ENCODE peak calls at places on chromosomes 11 and 22, in four cellular contexts. One of them, this sample, is unnamed.
A peak's percentile ranks its signal among the peaks of the same experiment; 100 is the strongest.

GRCh38 chr11:119585038-119585666 is 143.8 kb downstream of the NECTIN1 start:
- DNase-seq in endothelial cell of umbilical vein: peak; percentile 28
- DNase-seq in HCT116: no peak
- DNase-seq in heart left ventricle: no peak
- DNase-seq in this sample: no peak

GRCh38 chr11:31882951-31883392 is 71.8 kb upstream of the PAX6 start:
- DNase-seq in endothelial cell of umbilical vein: no peak
- DNase-seq in HCT116: no peak
- DNase-seq in heart left ventricle: no peak
- DNase-seq in this sample: no peak

GRCh38 chr11:25484225-25484624 is 847.7 kb upstream of the ANO3 start:
- DNase-seq in endothelial cell of umbilical vein: no peak
- DNase-seq in HCT116: no peak
- DNase-seq in heart left ventricle: no peak
- DNase-seq in this sample: no peak

GRCh38 chr11:132131051-132131450 is 760.6 kb downstream of the NTM start:
- DNase-seq in endothelial cell of umbilical vein: peak; percentile 19
- DNase-seq in HCT116: no peak
- DNase-seq in heart left ventricle: no peak
- DNase-seq in this sample: no peak

GRCh38 chr11:87740513-87740912 is 434.7 kb downstream of the RAB38 start:
- DNase-seq in endothelial cell of umbilical vein: no peak
- DNase-seq in HCT116: no peak
- DNase-seq in heart left ventricle: no peak
- DNase-seq in this sample: no peak

GRCh38 chr22:42114721-42115120 is 15.9 kb downstream of the CYP2D6 start:
- DNase-seq in endothelial cell of umbilical vein: peak; percentile 41
- DNase-seq in HCT116: peak; percentile 26
- DNase-seq in heart left ventricle: no peak
- DNase-seq in this sample: peak; percentile 53

GRCh38 chr11:17779861-17780594 is 45.4 kb downstream of the KCNC1 start:
- DNase-seq in endothelial cell of umbilical vein: no peak
- DNase-seq in HCT116: no peak
- DNase-seq in heart left ventricle: no peak
- DNase-seq in this sample: no peak

GRCh38 chr11:102950622-102951081 is 4.9 kb downstream of the MMP13 start:
- DNase-seq in endothelial cell of umbilical vein: no peak
- DNase-seq in HCT116: no peak
- DNase-seq in heart left ventricle: no peak
- DNase-seq in this sample: no peak

GRCh38 chr11:39149214-39149613 is 2310.2 kb downstream of the LRRC4C start:
- DNase-seq in endothelial cell of umbilical vein: no peak
- DNase-seq in HCT116: no peak
- DNase-seq in heart left ventricle: no peak
- DNase-seq in this sample: no peak

GRCh38 chr22:26718905-26719304 is 61.5 kb downstream of the MIAT start:
- DNase-seq in endothelial cell of umbilical vein: peak; percentile 42
- DNase-seq in HCT116: no peak
- DNase-seq in heart left ventricle: no peak
- DNase-seq in this sample: no peak

GRCh38 chr11:119551726-119552510 is 128.9 kb upstream of the THY1 start:
- DNase-seq in endothelial cell of umbilical vein: no peak
- DNase-seq in HCT116: no peak
- DNase-seq in heart left ventricle: no peak
- DNase-seq in this sample: no peak

GRCh38 chr11:120867024-120867423 is 156.9 kb upstream of the TBCEL start:
- DNase-seq in endothelial cell of umbilical vein: no peak
- DNase-seq in HCT116: no peak
- DNase-seq in heart left ventricle: no peak
- DNase-seq in this sample: no peak

DNA sequence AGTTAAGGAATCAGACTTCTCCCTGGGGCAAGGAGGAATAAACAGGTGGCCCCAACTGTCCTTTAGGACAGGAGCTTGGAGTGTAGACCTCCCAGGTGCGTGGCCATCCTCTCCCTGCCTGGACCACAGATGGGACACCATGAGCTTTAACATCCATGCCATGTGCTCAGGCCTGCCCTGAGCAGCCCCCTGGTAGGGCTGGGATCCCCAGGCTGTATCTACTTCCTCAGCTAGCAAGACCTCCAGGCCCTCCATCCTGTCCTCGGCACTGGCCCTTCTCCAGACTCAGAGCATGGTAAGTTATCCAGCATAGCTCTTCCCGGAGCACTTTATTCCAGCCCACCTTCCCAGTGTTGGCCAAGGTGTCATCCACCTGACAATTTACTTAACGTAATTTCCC is 5.7 kb downstream of the CD6 start:
- DNase-seq in endothelial cell of umbilical vein: no peak
- DNase-seq in HCT116: no peak
- DNase-seq in heart left ventricle: no peak
- DNase-seq in this sample: no peak
- TF ChIP-seq POLR2A in endothelial cell of umbilical vein: no peak
- TF ChIP-seq POLR2A in HCT116: no peak
- TF ChIP-seq POLR2A in heart left ventricle: no peak
- TF ChIP-seq POLR2A in this sample: no peak

GRCh38 chr11:62542750-62543567 is 3.6 kb downstream of the AHNAK start:
- DNase-seq in endothelial cell of umbilical vein: peak; percentile 75
- DNase-seq in HCT116: peak; percentile 54
- DNase-seq in heart left ventricle: peak; percentile 87
- DNase-seq in this sample: peak; percentile 88

GRCh38 chr11:62539238-62539925 is 7.2 kb downstream of the AHNAK start:
- DNase-seq in endothelial cell of umbilical vein: peak; percentile 65
- DNase-seq in HCT116: no peak
- DNase-seq in heart left ventricle: peak; percentile 65
- DNase-seq in this sample: peak; percentile 86

GRCh38 chr11:62542111-62542745 is 4.4 kb downstream of the AHNAK start:
- DNase-seq in endothelial cell of umbilical vein: no peak
- DNase-seq in HCT116: no peak
- DNase-seq in heart left ventricle: no peak
- DNase-seq in this sample: no peak

GRCh38 chr11:62538470-62539237 is 8.0 kb downstream of the AHNAK start:
- DNase-seq in endothelial cell of umbilical vein: no peak
- DNase-seq in HCT116: no peak
- DNase-seq in heart left ventricle: no peak
- DNase-seq in this sample: no peak

DNA sequence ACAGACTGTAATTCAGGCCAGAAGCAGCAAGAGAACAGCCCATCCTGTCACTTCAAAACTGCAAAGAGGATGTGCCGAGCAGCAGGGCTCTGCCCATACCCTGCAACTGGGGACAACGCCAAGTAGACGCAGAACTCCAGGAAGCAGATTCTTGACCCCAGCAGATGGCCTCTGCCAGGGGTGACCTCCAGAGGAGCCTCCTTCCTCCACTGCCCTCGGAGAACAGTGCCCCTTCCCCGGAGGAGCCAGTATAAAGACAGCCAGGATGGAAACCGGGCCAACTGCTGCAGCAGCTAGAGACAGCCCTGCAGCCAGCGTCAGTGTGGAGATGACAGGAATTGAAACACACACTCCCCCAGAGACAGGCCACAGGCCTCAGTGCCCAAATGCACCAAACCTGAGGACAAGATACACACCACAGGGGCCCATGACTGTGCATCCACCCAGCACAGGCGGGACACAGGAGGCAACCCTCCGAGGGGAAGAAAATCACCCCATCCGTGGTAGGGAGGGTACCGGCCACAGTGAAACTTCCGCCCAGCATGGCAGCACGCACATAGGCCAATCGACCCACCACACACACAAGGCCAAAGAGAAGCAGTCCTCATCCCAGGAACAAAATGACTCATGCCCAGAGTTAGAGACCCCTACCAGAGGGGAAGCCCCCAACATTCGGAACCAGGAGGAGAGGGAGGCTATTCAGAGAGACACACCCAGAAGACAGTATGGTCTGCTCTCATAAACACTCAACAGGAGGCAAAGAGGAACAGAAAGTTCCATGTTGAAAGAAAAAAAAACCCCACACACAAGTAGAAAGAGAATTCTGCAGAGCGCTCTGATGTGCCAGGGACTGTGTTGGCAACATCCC is 5.6 kb downstream of the AHNAK start:
- DNase-seq in endothelial cell of umbilical vein: peak; percentile 60
- DNase-seq in HCT116: no peak
- DNase-seq in heart left ventricle: no peak
- DNase-seq in this sample: no peak
- TF ChIP-seq POLR2A in endothelial cell of umbilical vein: peak; percentile 18
- TF ChIP-seq POLR2A in HCT116: no peak
- TF ChIP-seq POLR2A in heart left ventricle: no peak
- TF ChIP-seq POLR2A in this sample: no peak

GRCh38 chr22:36466258-36466657 is 15.2 kb downstream of the TXN2 start:
- DNase-seq in endothelial cell of umbilical vein: no peak
- DNase-seq in HCT116: no peak
- DNase-seq in heart left ventricle: no peak
- DNase-seq in this sample: no peak

GRCh38 chr22:36464715-36465231 is 16.7 kb downstream of the TXN2 start:
- DNase-seq in endothelial cell of umbilical vein: no peak
- DNase-seq in HCT116: no peak
- DNase-seq in heart left ventricle: no peak
- DNase-seq in this sample: no peak

GRCh38 chr22:36467042-36467810 is 14.2 kb downstream of the TXN2 start:
- DNase-seq in endothelial cell of umbilical vein: no peak
- DNase-seq in HCT116: peak; percentile 46
- DNase-seq in heart left ventricle: peak; percentile 81
- DNase-seq in this sample: no peak

GRCh38 chr22:36463783-36464184 is 17.7 kb downstream of the TXN2 start:
- DNase-seq in endothelial cell of umbilical vein: peak; percentile 94
- DNase-seq in HCT116: no peak
- DNase-seq in heart left ventricle: peak; percentile 76
- DNase-seq in this sample: no peak

GRCh38 chr22:36465232-36466021 is 16.0 kb downstream of the TXN2 start:
- DNase-seq in endothelial cell of umbilical vein: peak; percentile 91
- DNase-seq in HCT116: peak; percentile 86
- DNase-seq in heart left ventricle: peak; percentile 87
- DNase-seq in this sample: no peak
- TF ChIP-seq POLR2A in endothelial cell of umbilical vein: no peak
- TF ChIP-seq POLR2A in HCT116: no peak
- TF ChIP-seq POLR2A in heart left ventricle: no peak
- TF ChIP-seq POLR2A in this sample: no peak

DNA sequence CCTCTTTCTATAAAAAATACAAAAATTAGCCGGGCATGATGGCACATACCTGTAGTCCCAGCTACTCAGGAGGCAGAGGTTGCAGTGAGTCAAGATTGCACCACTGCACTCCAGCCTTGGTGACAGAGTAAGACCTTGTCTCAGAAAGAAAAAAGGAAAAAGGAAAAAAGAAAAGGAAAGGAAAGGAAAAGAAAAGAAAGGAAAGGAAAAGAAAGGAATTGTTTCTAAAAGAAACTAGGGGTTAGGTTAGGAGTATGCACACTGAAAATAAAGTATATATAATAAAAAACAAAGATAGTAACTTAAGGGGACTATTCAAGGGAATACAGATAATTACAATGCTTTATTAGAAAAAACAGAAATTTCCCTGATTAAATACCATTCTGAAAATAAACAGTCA is 50.9 kb downstream of the TTC28 start:
- DNase-seq in endothelial cell of umbilical vein: no peak
- DNase-seq in HCT116: no peak
- DNase-seq in heart left ventricle: no peak
- DNase-seq in this sample: no peak
- TF ChIP-seq POLR2A in endothelial cell of umbilical vein: no peak
- TF ChIP-seq POLR2A in HCT116: no peak
- TF ChIP-seq POLR2A in heart left ventricle: no peak
- TF ChIP-seq POLR2A in this sample: no peak

DNA sequence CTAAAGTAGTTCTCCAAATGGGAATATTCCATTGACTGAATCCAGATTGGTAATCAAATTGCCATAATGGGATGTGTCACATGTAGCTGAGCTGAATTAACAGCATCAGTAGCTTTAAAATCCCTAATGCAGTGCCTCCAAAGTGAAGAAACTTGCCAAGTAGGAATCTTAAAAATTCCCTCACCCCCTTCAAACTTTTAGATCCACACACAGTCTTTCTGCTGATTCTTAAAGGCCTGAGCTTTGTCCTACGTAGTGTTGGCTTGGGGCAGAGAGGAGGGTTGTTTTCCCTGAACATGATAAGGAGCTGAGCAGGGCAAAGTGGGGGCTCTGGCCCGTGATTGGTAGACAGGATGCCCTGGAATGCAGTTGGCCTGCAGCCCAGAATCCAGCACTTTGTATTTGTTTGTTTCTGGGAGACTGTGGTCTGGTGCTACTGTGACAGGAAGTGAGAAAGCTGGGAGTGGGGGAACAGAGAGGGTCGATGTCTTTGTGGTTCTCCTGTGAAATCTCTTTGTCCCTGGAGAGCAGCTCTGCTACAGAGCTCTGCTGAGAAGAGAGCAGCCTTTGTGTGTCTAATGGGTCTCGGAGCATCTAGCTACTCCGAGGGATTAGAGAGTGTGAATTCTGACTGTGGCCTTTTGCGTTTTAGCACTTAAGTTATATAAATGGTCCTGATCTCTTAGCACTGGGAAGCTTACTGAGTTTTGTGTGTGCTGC is 16.9 kb downstream of the CTNND1 start:
- DNase-seq in endothelial cell of umbilical vein: peak; percentile 100
- DNase-seq in HCT116: peak; percentile 89
- DNase-seq in heart left ventricle: peak; percentile 92
- DNase-seq in this sample: no peak
- TF ChIP-seq POLR2A in endothelial cell of umbilical vein: peak; percentile 93
- TF ChIP-seq POLR2A in HCT116: no peak
- TF ChIP-seq POLR2A in heart left ventricle: no peak
- TF ChIP-seq POLR2A in this sample: no peak

GRCh38 chr11:2402106-2402505 is 1.6 kb downstream of the TSSC4 start:
- DNase-seq in endothelial cell of umbilical vein: no peak
- DNase-seq in HCT116: no peak
- DNase-seq in heart left ventricle: no peak
- DNase-seq in this sample: no peak
- TF ChIP-seq POLR2A in endothelial cell of umbilical vein: no peak
- TF ChIP-seq POLR2A in HCT116: no peak
- TF ChIP-seq POLR2A in heart left ventricle: no peak
- TF ChIP-seq POLR2A in this sample: no peak

GRCh38 chr11:69413015-69413801 is 68.3 kb upstream of the LINC01488 start:
- DNase-seq in endothelial cell of umbilical vein: no peak
- DNase-seq in HCT116: no peak
- DNase-seq in heart left ventricle: no peak
- DNase-seq in this sample: no peak

GRCh38 chr11:69406060-69406459 is 75.4 kb upstream of the LINC01488 start:
- DNase-seq in endothelial cell of umbilical vein: no peak
- DNase-seq in HCT116: no peak
- DNase-seq in heart left ventricle: no peak
- DNase-seq in this sample: no peak

GRCh38 chr11:69413993-69414392 is 67.5 kb upstream of the LINC01488 start:
- DNase-seq in endothelial cell of umbilical vein: no peak
- DNase-seq in HCT116: no peak
- DNase-seq in heart left ventricle: no peak
- DNase-seq in this sample: no peak

GRCh38 chr11:69411257-69411924 is 70.1 kb upstream of the LINC01488 start:
- DNase-seq in endothelial cell of umbilical vein: no peak
- DNase-seq in HCT116: no peak
- DNase-seq in heart left ventricle: no peak
- DNase-seq in this sample: no peak

GRCh38 chr11:69409812-69410645 is 71.4 kb upstream of the LINC01488 start:
- DNase-seq in endothelial cell of umbilical vein: no peak
- DNase-seq in HCT116: no peak
- DNase-seq in heart left ventricle: no peak
- DNase-seq in this sample: no peak
- TF ChIP-seq POLR2A in endothelial cell of umbilical vein: no peak
- TF ChIP-seq POLR2A in HCT116: no peak
- TF ChIP-seq POLR2A in heart left ventricle: no peak
- TF ChIP-seq POLR2A in this sample: no peak

GRCh38 chr22:33083212-33083611 is 25.0 kb upstream of the SYN3 start:
- DNase-seq in endothelial cell of umbilical vein: no peak
- DNase-seq in HCT116: no peak
- DNase-seq in heart left ventricle: no peak
- DNase-seq in this sample: no peak
- TF ChIP-seq POLR2A in endothelial cell of umbilical vein: no peak
- TF ChIP-seq POLR2A in HCT116: no peak
- TF ChIP-seq POLR2A in heart left ventricle: no peak
- TF ChIP-seq POLR2A in this sample: no peak

This sample was measured in erythroblast.